ENCODE peak calls at places on chromosomes 3 and 15, in six cellular contexts. G, V, Z, L, D and S are unnamed samples.
A peak's percentile ranks its signal among the peaks of the same experiment; 100 is the strongest.

GRCh38 chr3:35718921-35719320 is 79.6 kb downstream of the ARPP21 start:
- DNase-seq in Z (no peak), G (no peak), D (no peak), L (no peak), V (no peak), S (no peak)

GRCh38 chr15:42090375-42090774 is 4.0 kb downstream of the PLA2G4D start:
- DNase-seq in V (no peak), Z (no peak), L (no peak), D (no peak), G (no peak), S (no peak)

GRCh38 chr15:63348392-63348791 is 33.3 kb downstream of the CA12 start:
- DNase-seq in L (no peak), V (no peak), D (peak; percentile 83), G (no peak), Z (peak; percentile 40), S (no peak)

GRCh38 chr3:44761347-44762169 is at the start of the genes KIAA1143 and KIF15:
- DNase-seq in L (peak; percentile 98), G (peak; percentile 95), D (peak; percentile 98), Z (peak; percentile 97), V (peak; percentile 69), S (peak; percentile 98)

GRCh38 chr15:41194444-41194843 is 36.1 kb downstream of the EXD1 start:
- DNase-seq in V (no peak), D (no peak), L (no peak), G (no peak), Z (no peak), S (no peak)

GRCh38 chr3:183340222-183340621 is 87.2 kb downstream of the B3GNT5 start:
- DNase-seq in D (no peak), V (no peak), G (no peak), Z (no peak), L (no peak), S (no peak)

GRCh38 chr15:25465835-25466234 is 27.0 kb upstream of the UBE3A start:
- DNase-seq in D (no peak), G (no peak), L (no peak), Z (no peak), V (no peak), S (no peak)

GRCh38 chr3:39183231-39184080 is 8.9 kb downstream of the XIRP1 start:
- DNase-seq in G (no peak), D (peak; percentile 60), V (no peak), L (peak; percentile 72), Z (no peak), S (no peak)

GRCh38 chr3:58217209-58217811 is 6.5 kb upstream of the DNASE1L3 start:
- DNase-seq in V (peak; percentile 76), Z (peak; percentile 60), L (peak; percentile 84), G (no peak), D (peak; percentile 82), S (no peak)

GRCh38 chr3:73559730-73560129 is 65.0 kb downstream of the PDZRN3 start:
- DNase-seq in L (no peak), D (no peak), V (no peak), G (no peak), Z (no peak), S (no peak)

GRCh38 chr15:78737187-78737820 is 74.0 kb downstream of the ADAMTS7 start:
- DNase-seq in Z (no peak), D (no peak), V (no peak), G (no peak), L (no peak), S (no peak)

GRCh38 chr3:64163019-64163754 is 62.1 kb downstream of the PRICKLE2 start:
- DNase-seq in V (no peak), G (no peak), D (no peak), L (no peak), Z (no peak), S (no peak)

GRCh38 chr3:40805456-40805855 is 280.7 kb downstream of the ZNF621 start:
- DNase-seq in Z (no peak), L (no peak), D (no peak), G (no peak), V (no peak), S (no peak)

GRCh38 chr3:23372296-23372695 is 169.2 kb downstream of the UBE2E2 start:
- DNase-seq in G (no peak), D (no peak), Z (no peak), V (no peak), L (no peak), S (no peak)

GRCh38 chr3:139299261-139300132 is 44.3 kb upstream of the MRPS22 start:
- DNase-seq in Z (peak; percentile 55), V (peak; percentile 31), D (no peak), G (peak; percentile 93), L (no peak), S (no peak)

DNA sequence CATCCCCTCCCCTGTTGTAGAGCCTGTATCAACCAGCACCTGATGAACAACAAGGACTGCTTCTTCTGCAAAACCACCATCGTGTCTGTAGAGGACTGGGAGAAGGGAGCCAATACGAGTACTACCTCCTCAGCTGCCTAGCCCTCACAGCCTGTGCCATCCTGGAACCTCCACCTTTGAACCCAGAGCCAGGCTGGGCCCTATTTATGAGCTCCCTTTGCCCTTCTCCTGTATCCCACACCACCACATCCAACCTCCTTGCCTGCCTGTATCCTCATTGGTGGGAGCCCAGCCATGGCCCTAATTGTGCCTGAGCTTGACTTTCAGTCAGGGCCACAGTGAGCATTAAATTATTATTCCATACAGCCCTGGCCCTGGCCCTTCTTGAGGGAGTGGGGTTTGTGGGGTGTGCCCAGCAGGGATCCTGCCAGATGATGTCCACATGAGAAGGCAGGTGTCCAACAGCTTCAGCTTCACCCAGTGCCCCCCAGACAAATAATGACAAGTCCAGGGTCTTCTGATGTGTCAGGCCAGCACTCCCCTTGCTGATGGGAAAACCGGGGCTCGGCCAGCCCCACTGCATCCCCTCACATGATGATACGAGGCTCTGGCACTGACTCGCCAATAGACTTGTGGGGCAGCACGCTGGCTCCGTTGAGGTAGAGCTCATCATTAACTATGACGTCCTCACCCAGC is 1.8 kb upstream of the AMIGO3 start:
- DNase-seq in G (no peak), L (peak; percentile 41), D (no peak), Z (no peak), V (no peak), S (no peak)
- TF ChIP-seq EP300 in G (no peak), L (no peak), D (no peak), Z (no peak), V (no peak), S (no peak)

GRCh38 chr3:52529376-52530333 is 4.0 kb downstream of the NT5DC2 start:
- DNase-seq in L (peak; percentile 70), Z (peak; percentile 15), G (no peak), V (no peak), D (peak; percentile 68), S (no peak)
- H3K4me1 ChIP-seq in L (peaks cover 69% of the 10 kb centered on the region), Z (peaks cover 12% of the 10 kb centered on the region), G (peaks cover 12% of the 10 kb centered on the region), V (peaks cover 16% of the 10 kb centered on the region), D (no peaks in the 10 kb centered on the region), S (peaks cover 77% of the 10 kb centered on the region)

DNA sequence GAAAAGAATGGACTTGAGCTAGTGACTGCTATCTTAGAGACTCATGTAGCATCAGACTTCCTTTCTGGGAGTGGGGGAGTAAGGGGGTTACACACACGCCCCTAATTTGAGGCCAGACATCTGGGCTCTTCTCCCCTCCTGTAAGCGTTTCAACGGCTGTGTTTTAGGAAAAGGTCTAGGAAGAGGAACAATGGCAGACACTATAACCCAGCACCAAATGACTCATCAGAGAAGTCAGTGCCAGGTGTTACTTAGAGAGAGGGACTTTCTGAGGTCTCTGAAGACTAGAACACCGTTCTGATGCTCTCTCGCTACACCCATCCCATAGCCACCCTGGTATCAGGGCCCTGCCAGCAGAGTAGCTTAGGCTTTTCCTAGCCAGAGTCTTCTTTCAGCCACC is 65.5 kb downstream of the SSUH2 start:
- DNase-seq in Z (no peak), L (no peak), V (no peak), D (no peak), G (no peak), S (no peak)
- H3K27ac ChIP-seq in Z (no peak overlapping the region), L (no peak overlapping the region), V (no peak overlapping the region), D (no peak overlapping the region), G (no peak overlapping the region), S (no peak overlapping the region)

GRCh38 chr3:149603126-149604074 is 54.4 kb downstream of the WWTR1 start:
- DNase-seq in D (no peak), Z (no peak), V (peak; percentile 60), L (no peak), G (no peak), S (no peak)
- TF ChIP-seq EP300 in D (no peak), Z (no peak), V (peak; percentile 26), L (no peak), G (no peak), S (no peak)

GRCh38 chr3:50167782-50168317 is 12.7 kb downstream of the SEMA3F start:
- DNase-seq in G (no peak), V (no peak), Z (no peak), L (no peak), D (no peak), S (no peak)

GRCh38 chr3:50166309-50167019 is 11.3 kb downstream of the SEMA3F start:
- DNase-seq in G (no peak), L (no peak), V (no peak), D (no peak), Z (no peak), S (no peak)

GRCh38 chr3:50168791-50169190 is 13.7 kb downstream of the SEMA3F start:
- DNase-seq in V (no peak), G (no peak), L (no peak), D (no peak), Z (no peak), S (no peak)

GRCh38 chr3:50168388-50168787 is 13.3 kb downstream of the SEMA3F start:
- DNase-seq in Z (no peak), G (no peak), V (no peak), D (no peak), L (no peak), S (no peak)

GRCh38 chr3:50167069-50167781 is 12.1 kb downstream of the SEMA3F start:
- DNase-seq in V (no peak), G (no peak), Z (no peak), L (no peak), D (no peak), S (no peak)
- H3K4me1 ChIP-seq in V (peaks cover 95% of the 10 kb centered on the region), G (no peaks in the 10 kb centered on the region), Z (peaks cover 24% of the 10 kb centered on the region), L (peaks cover 98% of the 10 kb centered on the region), D (no peaks in the 10 kb centered on the region), S (peaks cover 87% of the 10 kb centered on the region)

DNA sequence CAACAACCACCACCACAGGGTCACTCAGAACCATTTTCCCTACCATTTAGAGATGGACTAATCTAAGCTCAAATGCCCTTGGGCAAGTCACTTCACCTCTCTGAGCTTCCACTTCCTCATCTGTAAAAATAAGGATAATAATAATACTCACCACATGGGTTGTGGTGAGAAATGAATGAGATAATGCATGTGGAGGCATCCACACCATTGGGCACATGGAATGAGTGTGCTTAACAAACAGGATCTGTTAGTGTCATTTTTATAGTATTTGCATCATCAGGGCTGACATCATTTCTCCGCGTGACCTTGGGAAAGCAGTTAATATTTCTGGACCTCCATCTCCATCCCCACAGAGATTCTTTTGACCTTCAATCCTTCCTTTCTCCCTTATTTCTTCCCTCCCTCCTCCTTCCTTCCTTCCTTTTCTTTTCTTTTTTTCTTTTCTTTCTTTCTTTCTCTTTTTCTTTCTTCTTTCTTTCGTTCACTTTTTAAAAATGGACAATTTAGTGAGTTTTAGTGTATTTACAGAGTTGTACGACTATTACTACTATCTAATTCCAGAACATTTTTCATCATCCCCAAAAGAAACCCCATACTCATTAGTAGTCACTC is 7.7 kb upstream of the RFT1 start:
- DNase-seq in D (no peak), L (no peak), Z (no peak), G (no peak), V (no peak), S (no peak)
- H3K27ac ChIP-seq in D (no peak overlapping the region), L (no peak overlapping the region), Z (no peak overlapping the region), G (no peak overlapping the region), V (no peak overlapping the region), S (no peak overlapping the region)

DNA sequence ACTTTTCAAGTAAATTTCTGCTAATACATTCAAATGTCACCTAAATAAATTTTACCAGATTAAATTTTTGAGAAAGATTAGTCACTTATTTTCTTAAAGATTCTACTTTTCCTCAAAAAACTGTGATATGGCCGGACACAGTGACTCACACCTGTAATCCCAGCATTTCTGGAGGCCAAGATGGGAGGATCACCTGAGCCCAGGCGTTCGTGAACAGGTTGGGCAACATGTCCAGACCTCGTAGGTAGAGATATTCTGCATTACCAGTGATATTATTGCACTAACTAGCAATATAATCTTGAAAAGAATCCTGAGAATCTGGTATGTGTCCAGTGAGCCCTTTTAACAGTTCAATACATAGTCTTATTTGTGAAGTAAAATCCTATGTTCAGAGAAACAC is 61.7 kb downstream of the CBLB start:
- DNase-seq in L (no peak), G (no peak), D (no peak), V (no peak), Z (no peak), S (no peak)
- TF ChIP-seq EP300 in L (no peak), G (no peak), D (no peak), V (no peak), Z (no peak), S (no peak)